ENCODE peak calls at places on chromosomes 1 and 21, in four cellular contexts. P is NCI-H1436 treated with DMSO at 0.1 percent for 48 hours, G is T-helper 1 cell, U is WTC11. C is an unnamed sample.

GRCh38 chr1:103523346-103523745 is 2.2 kb upstream of the RNPC3 start:
- DNase-seq in P (no peak), G (no peak), U (no peak), C (no peak)

GRCh38 chr21:34970126-34970525 is 79.0 kb downstream of the RUNX1 start:
- DNase-seq in P (no peak), G (no peak), U (no peak), C (no peak)

GRCh38 chr1:205351984-205352713 is 4.6 kb downstream of the KLHDC8A start:
- DNase-seq in P (peak), G (no peak), U (peak), C (peak)

GRCh38 chr21:41133896-41134522 is 34.0 kb upstream of the BACE2 start:
- DNase-seq in P (no peak), G (no peak), U (no peak), C (peak)

GRCh38 chr1:167462341-167462740 is 56.0 kb downstream of the CD247 start:
- DNase-seq in P (no peak), G (no peak), U (no peak), C (no peak)

GRCh38 chr1:206923009-206923960 is 1.5 kb upstream of the FCMR start:
- DNase-seq in P (no peak), G (peak), U (no peak), C (no peak)

GRCh38 chr1:10704383-10704882 is 92.0 kb downstream of the CASZ1 start:
- DNase-seq in P (no peak), G (no peak), U (peak), C (no peak)

GRCh38 chr21:45715441-45715840 is 71.9 kb downstream of the PCBP3 start:
- DNase-seq in P (no peak), G (no peak), U (no peak), C (no peak)

GRCh38 chr21:45075606-45076244 is 1.3 kb downstream of the ADARB1 start:
- DNase-seq in P (no peak), G (no peak), U (no peak), C (no peak)

GRCh38 chr1:236287757-236288619 is 6.2 kb upstream of the ERO1B start:
- DNase-seq in P (peak), G (no peak), U (peak), C (no peak)

GRCh38 chr1:12132078-12132477 is 34.7 kb upstream of the TNFRSF1B start:
- DNase-seq in P (no peak), G (no peak), U (no peak), C (no peak)

GRCh38 chr1:114152211-114153050 is 1.2 kb downstream of the SYT6 start:
- DNase-seq in P (no peak), G (no peak), U (peak), C (no peak)

GRCh38 chr1:55639051-55639450 is 423.9 kb upstream of the USP24 start:
- DNase-seq in P (no peak), G (no peak), U (no peak), C (no peak)

GRCh38 chr1:235588916-235589515 is 60.6 kb downstream of the GNG4 start:
- DNase-seq in P (no peak), G (no peak), U (no peak), C (peak)

GRCh38 chr21:40732998-40733397 is 114.0 kb downstream of the DSCAM start:
- DNase-seq in P (peak), G (no peak), U (no peak), C (no peak)

GRCh38 chr1:93681095-93681548 is 515 bp downstream of the BCAR3 start:
- DNase-seq in P (no peak), G (no peak), U (no peak), C (no peak)

GRCh38 chr1:207868769-207869721 is 41.9 kb downstream of the CD34 start:
- DNase-seq in P (no peak), G (peak), U (peak), C (peak)

GRCh38 chr1:225979421-225979820 is 19.7 kb downstream of the SDE2 start:
- DNase-seq in P (no peak), G (no peak), U (no peak), C (no peak)

GRCh38 chr1:55815745-55816455 is 600.7 kb upstream of the USP24 start:
- DNase-seq in P (no peak), G (no peak), U (no peak), C (no peak)

GRCh38 chr1:84078108-84078823 is 65.8 kb upstream of the PRKACB start:
- DNase-seq in P (no peak), G (no peak), U (no peak), C (peak)

GRCh38 chr1:50346621-50347020 is 76.6 kb downstream of the DMRTA2 start:
- DNase-seq in P (no peak), G (no peak), U (no peak), C (no peak)

GRCh38 chr1:60825593-60825992 is 256.8 kb upstream of the NFIA start:
- DNase-seq in P (peak), G (no peak), U (peak), C (no peak)

GRCh38 chr1:36256558-36257374 is 32.5 kb downstream of the THRAP3 start:
- DNase-seq in P (no peak), G (no peak), U (no peak), C (no peak)

GRCh38 chr1:52676249-52676903 is 21.8 kb downstream of the COA7 start:
- DNase-seq in P (no peak), G (no peak), U (no peak), C (no peak)

GRCh38 chr1:6130596-6130995 is 49.5 kb downstream of the CHD5 start:
- DNase-seq in P (no peak), G (no peak), U (no peak), C (no peak)

GRCh38 chr1:234554478-234555311 is 55.3 kb downstream of the IRF2BP2 start:
- DNase-seq in P (no peak), G (no peak), U (no peak), C (peak)

GRCh38 chr1:36771678-36772284 is 262.5 kb downstream of the GRIK3 start:
- DNase-seq in P (peak), G (no peak), U (peak), C (no peak)

GRCh38 chr1:169711469-169712308 is at the start of gene SELL:
- DNase-seq in P (no peak), G (peak), U (peak), C (peak)

GRCh38 chr1:41791667-41792484 is 126.8 kb downstream of the HIVEP3 start:
- DNase-seq in P (no peak), G (no peak), U (no peak), C (no peak)